ENCODE peak calls at places on chromosomes 12 and 14, in four cellular contexts. One of them, this sample, is unnamed.

GRCh38 chr12:49941556-49942511 is 8.7 kb upstream of the AQP2 start:
- DNase-seq in OCI-LY7: no peak
- DNase-seq in RWPE1: no peak
- DNase-seq in T-helper 22 cell: no peak
- DNase-seq in this sample: no peak

GRCh38 chr14:44567997-44568396 is 60.9 kb upstream of the FSCB start:
- DNase-seq in T-helper 22 cell: no peak
- DNase-seq in RWPE1: no peak
- DNase-seq in OCI-LY7: no peak
- DNase-seq in this sample: no peak

GRCh38 chr14:23020143-23021128 is 10.5 kb upstream of the C14orf93 start:
- DNase-seq in T-helper 22 cell: no peak
- DNase-seq in RWPE1: no peak
- DNase-seq in OCI-LY7: no peak
- DNase-seq in this sample: no peak

GRCh38 chr12:119208626-119209061 is 29.9 kb downstream of the HSPB8 start:
- DNase-seq in OCI-LY7: no peak
- DNase-seq in RWPE1: peak
- DNase-seq in T-helper 22 cell: no peak
- DNase-seq in this sample: no peak

GRCh38 chr12:40697566-40698257 is 5.5 kb downstream of the CNTN1 start:
- DNase-seq in T-helper 22 cell: no peak
- DNase-seq in OCI-LY7: no peak
- DNase-seq in RWPE1: peak
- DNase-seq in this sample: no peak

GRCh38 chr12:94435511-94435927 is 24.1 kb downstream of the CEP83 start:
- DNase-seq in T-helper 22 cell: no peak
- DNase-seq in OCI-LY7: no peak
- DNase-seq in RWPE1: no peak
- DNase-seq in this sample: no peak

GRCh38 chr12:39867631-39868030 is 238.2 kb downstream of the SLC2A13 start:
- DNase-seq in RWPE1: no peak
- DNase-seq in OCI-LY7: no peak
- DNase-seq in T-helper 22 cell: no peak
- DNase-seq in this sample: no peak

GRCh38 chr12:104788848-104789271 is 169.2 kb downstream of the SLC41A2 start:
- DNase-seq in OCI-LY7: no peak
- DNase-seq in T-helper 22 cell: no peak
- DNase-seq in RWPE1: no peak
- DNase-seq in this sample: no peak

GRCh38 chr12:106455100-106455499 is 97.6 kb downstream of the POLR3B start:
- DNase-seq in OCI-LY7: no peak
- DNase-seq in RWPE1: no peak
- DNase-seq in T-helper 22 cell: no peak
- DNase-seq in this sample: no peak

GRCh38 chr12:15801770-15802393 is 12.7 kb upstream of the EPS8 start:
- DNase-seq in RWPE1: peak
- DNase-seq in OCI-LY7: no peak
- DNase-seq in T-helper 22 cell: no peak
- DNase-seq in this sample: no peak

GRCh38 chr14:72516936-72517408 is 376.9 kb downstream of the DPF3 start:
- DNase-seq in RWPE1: no peak
- DNase-seq in T-helper 22 cell: peak
- DNase-seq in OCI-LY7: peak
- DNase-seq in this sample: no peak

GRCh38 chr14:99889268-99889667 is 96.1 kb downstream of the EML1 start:
- DNase-seq in T-helper 22 cell: no peak
- DNase-seq in OCI-LY7: no peak
- DNase-seq in RWPE1: no peak
- DNase-seq in this sample: no peak

GRCh38 chr14:68686212-68686478 is 106.7 kb downstream of the ZFP36L1 start:
- DNase-seq in RWPE1: no peak
- DNase-seq in OCI-LY7: no peak
- DNase-seq in T-helper 22 cell: no peak
- DNase-seq in this sample: no peak

GRCh38 chr14:104536942-104537612 is 42.5 kb upstream of the C14orf180 start:
- DNase-seq in OCI-LY7: no peak
- DNase-seq in T-helper 22 cell: no peak
- DNase-seq in RWPE1: peak
- DNase-seq in this sample: no peak

GRCh38 chr12:76375470-76375869 is 27.3 kb upstream of the BBS10 start:
- DNase-seq in OCI-LY7: no peak
- DNase-seq in RWPE1: no peak
- DNase-seq in T-helper 22 cell: no peak
- DNase-seq in this sample: no peak

GRCh38 chr12:107917912-107918800 is 143.7 kb downstream of the ASCL4 start:
- DNase-seq in RWPE1: peak
- DNase-seq in T-helper 22 cell: no peak
- DNase-seq in OCI-LY7: peak
- DNase-seq in this sample: peak

GRCh38 chr12:30931222-30931621 is 4.7 kb downstream of the TSPAN11 start:
- DNase-seq in T-helper 22 cell: no peak
- DNase-seq in RWPE1: no peak
- DNase-seq in OCI-LY7: no peak
- DNase-seq in this sample: no peak

GRCh38 chr14:60510976-60511599 is 2.1 kb downstream of the SIX6 start:
- DNase-seq in RWPE1: no peak
- DNase-seq in T-helper 22 cell: no peak
- DNase-seq in OCI-LY7: no peak
- DNase-seq in this sample: no peak

GRCh38 chr14:94517248-94517640 is 8.0 kb upstream of the SERPINA12 start:
- DNase-seq in RWPE1: no peak
- DNase-seq in OCI-LY7: no peak
- DNase-seq in T-helper 22 cell: no peak
- DNase-seq in this sample: no peak

GRCh38 chr12:132433641-132434395 is 56.1 kb upstream of the FBRSL1 start:
- DNase-seq in RWPE1: no peak
- DNase-seq in OCI-LY7: no peak
- DNase-seq in T-helper 22 cell: no peak
- DNase-seq in this sample: no peak

GRCh38 chr14:57725399-57726077 is 140.4 kb downstream of the SLC35F4 start:
- DNase-seq in T-helper 22 cell: no peak
- DNase-seq in RWPE1: peak
- DNase-seq in OCI-LY7: no peak
- DNase-seq in this sample: no peak

GRCh38 chr12:53054112-53054878 is 4.4 kb downstream of the TNS2 start:
- DNase-seq in OCI-LY7: peak
- DNase-seq in T-helper 22 cell: peak
- DNase-seq in RWPE1: peak
- DNase-seq in this sample: peak

GRCh38 chr12:70590051-70590450 is 47.2 kb downstream of the PTPRB start:
- DNase-seq in T-helper 22 cell: no peak
- DNase-seq in RWPE1: peak
- DNase-seq in OCI-LY7: peak
- DNase-seq in this sample: no peak

GRCh38 chr12:988616-989015 is 2.4 kb upstream of the ERC1 start:
- DNase-seq in OCI-LY7: peak
- DNase-seq in T-helper 22 cell: no peak
- DNase-seq in RWPE1: no peak
- DNase-seq in this sample: no peak

GRCh38 chr14:35401853-35402252 is 2.7 kb downstream of the NFKBIA start:
- DNase-seq in OCI-LY7: no peak
- DNase-seq in T-helper 22 cell: no peak
- DNase-seq in RWPE1: no peak
- DNase-seq in this sample: no peak

GRCh38 chr14:100384277-100384676 is 61.1 kb downstream of the SLC25A47 start:
- DNase-seq in OCI-LY7: no peak
- DNase-seq in T-helper 22 cell: no peak
- DNase-seq in RWPE1: no peak
- DNase-seq in this sample: no peak

GRCh38 chr14:51293149-51293925 is 53.3 kb downstream of the TMX1 start:
- DNase-seq in T-helper 22 cell: no peak
- DNase-seq in OCI-LY7: no peak
- DNase-seq in RWPE1: no peak
- DNase-seq in this sample: no peak

GRCh38 chr14:50045039-50045711 is 71.2 kb downstream of the VCPKMT start:
- DNase-seq in T-helper 22 cell: peak
- DNase-seq in RWPE1: no peak
- DNase-seq in OCI-LY7: peak
- DNase-seq in this sample: no peak

GRCh38 chr12:111248981-111249380 is 119.9 kb downstream of the PHETA1 start:
- DNase-seq in T-helper 22 cell: no peak
- DNase-seq in OCI-LY7: no peak
- DNase-seq in RWPE1: peak
- DNase-seq in this sample: no peak

GRCh38 chr14:68377459-68377858 is 415.4 kb downstream of the ZFP36L1 start:
- DNase-seq in RWPE1: no peak
- DNase-seq in OCI-LY7: peak
- DNase-seq in T-helper 22 cell: no peak
- DNase-seq in this sample: no peak

GRCh38 chr14:22422238-22422637 is 166.8 kb downstream of the DAD1 start:
- DNase-seq in OCI-LY7: peak
- DNase-seq in RWPE1: no peak
- DNase-seq in T-helper 22 cell: no peak
- DNase-seq in this sample: no peak

GRCh38 chr12:78208106-78208505 is 377.4 kb downstream of the NAV3 start:
- DNase-seq in OCI-LY7: no peak
- DNase-seq in T-helper 22 cell: no peak
- DNase-seq in RWPE1: no peak
- DNase-seq in this sample: no peak